ENCODE peak calls at places on chromosomes 3 and 15, in seven cellular contexts. I is BE2C; M is naive thymus-derived CD8-positive, alpha-beta T cell; T is RWPE1; J is hepatocyte; K is anterior cingulate cortex; E is nephron progenitor cell. U is an unnamed sample.

GRCh38 chr3:151440940-151441339 is 19.9 kb downstream of the IGSF10 start:
- DNase-seq in K (no peak), J (no peak), T (no peak), E (no peak), I (no peak), M (no peak), U (no peak)

GRCh38 chr3:9933561-9934234 is at the start of gene CRELD1:
- DNase-seq in J (peak; percentile 97), I (peak; percentile 91), E (peak; percentile 95), M (peak; percentile 96), T (peak; percentile 85), K (peak; percentile 95), U (peak; percentile 96)

GRCh38 chr3:52458031-52458760 is 2.8 kb downstream of the NISCH start:
- DNase-seq in E (no peak), M (no peak), I (no peak), J (no peak), K (no peak), T (peak; percentile 22), U (no peak)

GRCh38 chr3:30408105-30408557 is 198.3 kb upstream of the TGFBR2 start:
- DNase-seq in M (no peak), J (no peak), T (no peak), I (no peak), E (no peak), K (no peak), U (no peak)

GRCh38 chr3:38458796-38459498 is 5.3 kb downstream of the ACVR2B start:
- DNase-seq in E (no peak), I (no peak), J (no peak), T (peak; percentile 63), M (no peak), K (no peak), U (no peak)

GRCh38 chr3:190855151-190855550 is 7.3 kb downstream of the GMNC start:
- DNase-seq in E (no peak), T (no peak), J (no peak), M (no peak), K (no peak), I (no peak), U (no peak)

GRCh38 chr3:150447084-150447483 is 39.0 kb downstream of the TSC22D2 start:
- DNase-seq in T (no peak), J (no peak), E (no peak), M (no peak), I (no peak), K (no peak), U (no peak)

GRCh38 chr3:35393916-35394315 is 245.4 kb upstream of the ARPP21 start:
- DNase-seq in E (peak; percentile 2), T (no peak), K (no peak), M (no peak), I (no peak), J (peak; percentile 14), U (peak; percentile 69)

GRCh38 chr3:69872783-69873378 is 126.7 kb upstream of the SAMMSON start:
- DNase-seq in E (no peak), I (no peak), T (no peak), J (no peak), K (no peak), M (no peak), U (no peak)

GRCh38 chr3:190031887-190032752 is 88.6 kb downstream of the P3H2 start:
- DNase-seq in M (no peak), J (no peak), E (no peak), K (no peak), I (no peak), T (no peak), U (no peak)

GRCh38 chr15:96223939-96224338 is 106.6 kb upstream of the NR2F2 start:
- DNase-seq in T (no peak), J (no peak), I (no peak), K (no peak), E (no peak), M (no peak), U (no peak)

GRCh38 chr15:33068531-33068990 is 126.0 kb downstream of the FMN1 start:
- DNase-seq in I (no peak), K (no peak), T (peak; percentile 76), E (peak; percentile 4), J (no peak), M (no peak), U (peak; percentile 89)

GRCh38 chr3:141699907-141700306 is 38.2 kb upstream of the RNF7 start:
- DNase-seq in I (no peak), K (no peak), M (no peak), E (no peak), J (no peak), T (no peak), U (no peak)

GRCh38 chr3:141326123-141326522 is 42.2 kb upstream of the ZBTB38 start:
- DNase-seq in I (no peak), M (no peak), J (peak; percentile 57), E (no peak), K (no peak), T (no peak), U (no peak)

GRCh38 chr3:128408693-128409620 is 57.7 kb downstream of the DNAJB8 start:
- DNase-seq in I (peak; percentile 94), T (no peak), K (no peak), M (no peak), E (no peak), J (no peak), U (no peak)

GRCh38 chr3:5806192-5806591 is 618.7 kb downstream of the EDEM1 start:
- DNase-seq in E (peak; percentile 15), T (no peak), M (no peak), K (no peak), I (no peak), J (peak; percentile 27), U (no peak)

GRCh38 chr3:127865941-127866340 is 43.6 kb upstream of the MGLL start:
- DNase-seq in T (peak; percentile 25), I (no peak), J (peak; percentile 58), K (no peak), E (no peak), M (no peak), U (peak; percentile 91)

GRCh38 chr3:10813425-10813824 is 2.6 kb upstream of the SLC6A11 start:
- DNase-seq in J (no peak), K (no peak), M (no peak), I (no peak), T (no peak), E (no peak), U (peak; percentile 8)

GRCh38 chr3:169430687-169431404 is 232.7 kb downstream of the MECOM start:
- DNase-seq in J (peak; percentile 11), T (no peak), I (no peak), E (peak; percentile 4), M (no peak), K (no peak), U (no peak)

GRCh38 chr3:113405180-113405579 is 36.1 kb downstream of the CFAP44 start:
- DNase-seq in T (no peak), I (no peak), M (no peak), E (no peak), J (no peak), K (no peak), U (no peak)

GRCh38 chr3:53921296-53921695 is 29.6 kb upstream of the SELENOK start:
- DNase-seq in E (no peak), M (no peak), K (no peak), T (no peak), I (no peak), J (no peak), U (no peak)

GRCh38 chr3:171404376-171404982 is 55.7 kb downstream of the TNIK start:
- DNase-seq in K (no peak), I (no peak), E (no peak), M (no peak), T (no peak), J (no peak), U (no peak)

GRCh38 chr3:141491929-141492328 is 5.1 kb downstream of the RASA2 start:
- DNase-seq in M (no peak), J (no peak), E (no peak), K (no peak), T (no peak), I (no peak), U (no peak)

GRCh38 chr3:138049157-138049919 is 39.4 kb downstream of the CLDN18 start:
- DNase-seq in T (no peak), I (no peak), J (no peak), E (no peak), K (no peak), M (no peak), U (no peak)

GRCh38 chr3:79115458-79115857 is 652.3 kb downstream of the ROBO1 start:
- DNase-seq in J (no peak), E (no peak), I (no peak), K (no peak), M (no peak), T (no peak), U (no peak)

GRCh38 chr15:78207641-78208340 is 26.6 kb downstream of the ACSBG1 start:
- DNase-seq in E (no peak), K (no peak), M (no peak), T (no peak), I (no peak), J (peak; percentile 3), U (no peak)

GRCh38 chr15:101565377-101565776 is 75.9 kb upstream of the PCSK6 start:
- DNase-seq in T (no peak), E (no peak), I (no peak), M (no peak), J (no peak), K (no peak), U (no peak)

GRCh38 chr15:96701443-96701842 is 370.9 kb downstream of the NR2F2 start:
- DNase-seq in M (no peak), I (no peak), J (no peak), E (no peak), K (no peak), T (no peak), U (no peak)

GRCh38 chr15:66774001-66774814 is 72.2 kb downstream of the SMAD6 start:
- DNase-seq in M (peak; percentile 29), K (peak; percentile 39), T (peak; percentile 88), J (peak; percentile 89), E (peak; percentile 92), I (peak; percentile 89), U (peak; percentile 95)

GRCh38 chr3:193851416-193851815 is 258.4 kb downstream of the OPA1 start:
- DNase-seq in K (no peak), J (no peak), T (no peak), E (no peak), M (no peak), I (no peak), U (peak; percentile 87)

U was measured in islet precursor cell.